ENCODE peak calls at places on chromosomes 6 and 20, in five cellular contexts. One of them, this sample, is unnamed.

GRCh38 chr20:3710703-3711417 is 1.5 kb downstream of the SIGLEC1 start:
- DNase-seq in IMR-90: peak
- DNase-seq in H1: peak
- DNase-seq in NCI-H1436: peak
- DNase-seq in iris pigment epithelial cell: peak
- DNase-seq in this sample: peak

GRCh38 chr6:156780117-156780641 is 3.0 kb downstream of the ARID1B start:
- DNase-seq in NCI-H1436: peak
- DNase-seq in iris pigment epithelial cell: peak
- DNase-seq in IMR-90: peak
- DNase-seq in H1: no peak
- DNase-seq in this sample: peak

GRCh38 chr6:105646391-105646867 is 243.5 kb upstream of the PREP start:
- DNase-seq in iris pigment epithelial cell: peak
- DNase-seq in NCI-H1436: no peak
- DNase-seq in H1: no peak
- DNase-seq in IMR-90: peak
- DNase-seq in this sample: peak

GRCh38 chr6:135012764-135013163 is 41.9 kb downstream of the HBS1L start:
- DNase-seq in IMR-90: peak
- DNase-seq in H1: no peak
- DNase-seq in iris pigment epithelial cell: peak
- DNase-seq in NCI-H1436: no peak
- DNase-seq in this sample: peak

GRCh38 chr6:163926642-163927041 is 512.1 kb downstream of the QKI start:
- DNase-seq in IMR-90: no peak
- DNase-seq in NCI-H1436: no peak
- DNase-seq in H1: no peak
- DNase-seq in iris pigment epithelial cell: no peak
- DNase-seq in this sample: peak

GRCh38 chr6:127402890-127403617 is 56.1 kb downstream of the KIAA0408 start:
- DNase-seq in NCI-H1436: no peak
- DNase-seq in IMR-90: no peak
- DNase-seq in H1: no peak
- DNase-seq in iris pigment epithelial cell: no peak
- DNase-seq in this sample: no peak

GRCh38 chr6:85771455-85771854 is 128.8 kb upstream of the SYNCRIP start:
- DNase-seq in H1: no peak
- DNase-seq in NCI-H1436: no peak
- DNase-seq in iris pigment epithelial cell: no peak
- DNase-seq in IMR-90: no peak
- DNase-seq in this sample: no peak

GRCh38 chr6:15396808-15397207 is 150.9 kb downstream of the JARID2 start:
- DNase-seq in NCI-H1436: no peak
- DNase-seq in H1: no peak
- DNase-seq in iris pigment epithelial cell: no peak
- DNase-seq in IMR-90: no peak
- DNase-seq in this sample: no peak

GRCh38 chr6:137923866-137924616 is 57.0 kb downstream of the TNFAIP3 start:
- DNase-seq in NCI-H1436: no peak
- DNase-seq in iris pigment epithelial cell: peak
- DNase-seq in IMR-90: no peak
- DNase-seq in H1: no peak
- DNase-seq in this sample: no peak

This sample was measured in astrocyte of the spinal cord.